ENCODE peak calls at places on chromosome 15, in five cellular contexts. One of them, this sample, is unnamed.

GRCh38 chr15:74529911-74530310 is 11.1 kb upstream of the ARID3B start:
- DNase-seq in endothelial cell: no peak
- DNase-seq in omental fat pad: no peak
- DNase-seq in neural progenitor cell: no peak
- DNase-seq in uterus: no peak
- DNase-seq in this sample: no peak

GRCh38 chr15:77821188-77821958 is 188.7 kb upstream of the LINGO1 start:
- DNase-seq in endothelial cell: peak
- DNase-seq in omental fat pad: no peak
- DNase-seq in neural progenitor cell: peak
- DNase-seq in uterus: no peak
- DNase-seq in this sample: peak

GRCh38 chr15:69979269-69979668 is 118.4 kb downstream of the TLE3 start:
- DNase-seq in endothelial cell: no peak
- DNase-seq in omental fat pad: no peak
- DNase-seq in neural progenitor cell: peak
- DNase-seq in uterus: no peak
- DNase-seq in this sample: peak

GRCh38 chr15:48682949-48683651 is 37.6 kb upstream of the FBN1 start:
- DNase-seq in endothelial cell: no peak
- DNase-seq in omental fat pad: no peak
- DNase-seq in neural progenitor cell: no peak
- DNase-seq in uterus: no peak
- DNase-seq in this sample: no peak

GRCh38 chr15:59185725-59186124 is 20.9 kb upstream of the LDHAL6B start:
- DNase-seq in endothelial cell: no peak
- DNase-seq in omental fat pad: no peak
- DNase-seq in neural progenitor cell: no peak
- DNase-seq in uterus: no peak
- DNase-seq in this sample: no peak

GRCh38 chr15:50823281-50823680 is 57.8 kb upstream of the SPPL2A start:
- DNase-seq in endothelial cell: no peak
- DNase-seq in omental fat pad: no peak
- DNase-seq in neural progenitor cell: no peak
- DNase-seq in uterus: no peak
- DNase-seq in this sample: no peak

GRCh38 chr15:92879949-92880725 is 20.0 kb upstream of the CHD2 start:
- DNase-seq in endothelial cell: no peak
- DNase-seq in omental fat pad: no peak
- DNase-seq in neural progenitor cell: peak
- DNase-seq in uterus: no peak
- DNase-seq in this sample: no peak

GRCh38 chr15:76236350-76236749 is 74.9 kb downstream of the ETFA start:
- DNase-seq in endothelial cell: no peak
- DNase-seq in omental fat pad: no peak
- DNase-seq in neural progenitor cell: no peak
- DNase-seq in uterus: no peak
- DNase-seq in this sample: no peak

GRCh38 chr15:100349321-100349695 is 7.5 kb upstream of the ADAMTS17 start:
- DNase-seq in endothelial cell: no peak
- DNase-seq in omental fat pad: no peak
- DNase-seq in neural progenitor cell: no peak
- DNase-seq in uterus: no peak
- DNase-seq in this sample: no peak

GRCh38 chr15:89912674-89913396 is at the start of gene ARPIN:
- DNase-seq in endothelial cell: peak
- DNase-seq in omental fat pad: no peak
- DNase-seq in neural progenitor cell: peak
- DNase-seq in uterus: peak
- DNase-seq in this sample: no peak

GRCh38 chr15:44101944-44102343 is 93.1 kb downstream of the FRMD5 start:
- DNase-seq in endothelial cell: no peak
- DNase-seq in omental fat pad: no peak
- DNase-seq in neural progenitor cell: no peak
- DNase-seq in uterus: no peak
- DNase-seq in this sample: no peak

GRCh38 chr15:56537881-56538280 is 72.9 kb upstream of the MNS1 start:
- DNase-seq in endothelial cell: no peak
- DNase-seq in omental fat pad: no peak
- DNase-seq in neural progenitor cell: no peak
- DNase-seq in uterus: no peak
- DNase-seq in this sample: peak

GRCh38 chr15:58472221-58472620 is 40.4 kb downstream of the LIPC start:
- DNase-seq in endothelial cell: no peak
- DNase-seq in omental fat pad: no peak
- DNase-seq in neural progenitor cell: no peak
- DNase-seq in uterus: no peak
- DNase-seq in this sample: no peak

GRCh38 chr15:97168704-97169475 is 791.6 kb upstream of the ARRDC4 start:
- DNase-seq in endothelial cell: no peak
- DNase-seq in omental fat pad: no peak
- DNase-seq in neural progenitor cell: peak
- DNase-seq in uterus: no peak
- DNase-seq in this sample: no peak

GRCh38 chr15:40233727-40234577 is 4.9 kb upstream of the PAK6 start:
- DNase-seq in endothelial cell: no peak
- DNase-seq in omental fat pad: no peak
- DNase-seq in neural progenitor cell: no peak
- DNase-seq in uterus: no peak
- DNase-seq in this sample: no peak

GRCh38 chr15:27681038-27681437 is 418.1 kb downstream of the OCA2 start:
- DNase-seq in endothelial cell: no peak
- DNase-seq in omental fat pad: no peak
- DNase-seq in neural progenitor cell: no peak
- DNase-seq in uterus: no peak
- DNase-seq in this sample: no peak
- TF ChIP-seq CTCF in endothelial cell: no peak
- TF ChIP-seq CTCF in omental fat pad: no peak
- TF ChIP-seq CTCF in neural progenitor cell: no peak
- TF ChIP-seq CTCF in uterus: no peak
- TF ChIP-seq CTCF in this sample: no peak

GRCh38 chr15:38002883-38003477 is 68.5 kb downstream of the TMCO5A start:
- DNase-seq in endothelial cell: peak
- DNase-seq in omental fat pad: peak
- DNase-seq in neural progenitor cell: peak
- DNase-seq in uterus: no peak
- DNase-seq in this sample: no peak
- TF ChIP-seq CTCF in endothelial cell: no peak
- TF ChIP-seq CTCF in omental fat pad: no peak
- TF ChIP-seq CTCF in neural progenitor cell: peak
- TF ChIP-seq CTCF in uterus: peak
- TF ChIP-seq CTCF in this sample: peak

DNA sequence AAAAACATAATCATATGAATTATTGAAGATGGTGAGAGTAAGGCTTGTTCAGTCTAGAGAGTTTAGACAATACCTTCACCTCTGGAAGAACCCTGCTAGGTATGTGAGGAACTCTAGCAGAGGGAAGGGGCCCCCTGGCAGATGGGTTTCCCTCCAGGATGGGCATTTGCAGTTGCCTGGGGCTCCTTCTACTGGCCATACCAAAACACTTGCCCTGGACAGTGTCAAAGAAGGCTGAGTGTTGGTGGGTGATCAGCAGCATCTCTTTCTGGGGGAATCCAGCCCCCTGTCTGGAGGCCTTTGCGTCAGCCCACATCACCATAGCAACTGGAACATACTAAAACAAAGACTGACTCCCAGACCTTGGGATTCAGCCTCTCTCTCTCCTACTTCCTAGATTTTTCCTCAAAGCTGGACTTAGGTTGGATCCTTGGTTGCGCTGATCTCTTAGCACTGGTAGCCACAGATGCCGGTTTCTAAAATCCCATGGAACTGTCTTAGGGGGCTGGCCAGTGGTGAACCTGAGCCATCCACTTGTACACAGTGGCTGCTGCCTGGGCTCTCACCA is 8.2 kb downstream of the CEMIP start:
- DNase-seq in endothelial cell: no peak
- DNase-seq in omental fat pad: no peak
- DNase-seq in neural progenitor cell: peak
- DNase-seq in uterus: no peak
- DNase-seq in this sample: no peak
- TF ChIP-seq CTCF in endothelial cell: no peak
- TF ChIP-seq CTCF in omental fat pad: no peak
- TF ChIP-seq CTCF in neural progenitor cell: peak
- TF ChIP-seq CTCF in uterus: no peak
- TF ChIP-seq CTCF in this sample: no peak

DNA sequence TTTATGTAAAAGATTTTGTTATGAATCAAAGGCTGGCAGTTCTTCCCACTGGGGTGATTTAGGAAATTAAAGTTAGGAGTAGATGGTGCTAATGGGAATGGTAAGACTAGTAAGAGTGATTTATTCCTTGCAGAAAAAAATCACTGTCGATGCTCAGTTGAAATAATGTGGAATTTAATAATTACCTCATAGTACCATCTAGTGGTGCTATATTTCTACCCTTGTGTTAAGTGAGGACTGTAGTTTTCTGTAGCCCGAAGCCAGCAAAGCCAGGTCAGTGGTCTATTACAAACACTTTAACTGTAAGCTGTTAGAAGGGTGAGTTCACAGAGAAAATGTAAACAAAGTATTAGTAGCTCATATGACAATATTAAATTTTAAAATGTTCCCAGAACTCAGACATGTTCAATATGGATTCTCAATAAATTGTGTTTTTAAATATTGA is 39.5 kb upstream of the GOLGA8J start:
- DNase-seq in endothelial cell: no peak
- DNase-seq in omental fat pad: no peak
- DNase-seq in neural progenitor cell: no peak
- DNase-seq in uterus: no peak
- DNase-seq in this sample: no peak
- TF ChIP-seq CTCF in endothelial cell: no peak
- TF ChIP-seq CTCF in omental fat pad: no peak
- TF ChIP-seq CTCF in neural progenitor cell: no peak
- TF ChIP-seq CTCF in uterus: peak
- TF ChIP-seq CTCF in this sample: no peak

DNA sequence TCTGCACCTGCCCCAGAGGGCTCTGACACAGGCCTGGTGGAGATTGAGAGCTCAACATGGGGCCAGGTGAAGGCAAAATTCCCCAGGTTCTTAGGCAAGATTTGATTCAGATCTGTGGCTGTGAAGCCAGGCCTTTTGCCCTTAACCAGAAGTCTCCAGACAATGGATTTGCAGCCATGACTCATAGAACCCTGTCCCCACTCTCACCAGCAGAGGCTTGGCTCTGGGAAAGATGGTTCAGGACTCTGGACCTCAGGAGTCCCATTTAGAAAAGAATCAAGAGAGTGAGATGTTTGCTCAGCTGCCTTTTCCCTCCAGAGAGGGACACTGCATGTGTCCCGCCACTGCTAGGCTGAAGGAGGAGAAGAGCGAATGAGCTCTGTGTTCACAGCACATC is 361.4 kb upstream of the ICE2 start:
- DNase-seq in endothelial cell: peak
- DNase-seq in omental fat pad: no peak
- DNase-seq in neural progenitor cell: no peak
- DNase-seq in uterus: no peak
- DNase-seq in this sample: no peak
- TF ChIP-seq CTCF in endothelial cell: no peak
- TF ChIP-seq CTCF in omental fat pad: no peak
- TF ChIP-seq CTCF in neural progenitor cell: no peak
- TF ChIP-seq CTCF in uterus: no peak
- TF ChIP-seq CTCF in this sample: no peak

GRCh38 chr15:64861960-64862359 is 20.2 kb downstream of the PLEKHO2 start:
- DNase-seq in endothelial cell: no peak
- DNase-seq in omental fat pad: no peak
- DNase-seq in neural progenitor cell: no peak
- DNase-seq in uterus: no peak
- DNase-seq in this sample: no peak

GRCh38 chr15:64865126-64865997 is 23.6 kb downstream of the PLEKHO2 start:
- DNase-seq in endothelial cell: no peak
- DNase-seq in omental fat pad: no peak
- DNase-seq in neural progenitor cell: no peak
- DNase-seq in uterus: no peak
- DNase-seq in this sample: peak

GRCh38 chr15:64869501-64869900 is 27.8 kb downstream of the PLEKHO2 start:
- DNase-seq in endothelial cell: no peak
- DNase-seq in omental fat pad: no peak
- DNase-seq in neural progenitor cell: no peak
- DNase-seq in uterus: no peak
- DNase-seq in this sample: no peak

GRCh38 chr15:64864080-64864479 is 22.4 kb downstream of the PLEKHO2 start:
- DNase-seq in endothelial cell: no peak
- DNase-seq in omental fat pad: no peak
- DNase-seq in neural progenitor cell: no peak
- DNase-seq in uterus: no peak
- DNase-seq in this sample: no peak

GRCh38 chr15:64865998-64866520 is 24.3 kb downstream of the PLEKHO2 start:
- DNase-seq in endothelial cell: no peak
- DNase-seq in omental fat pad: no peak
- DNase-seq in neural progenitor cell: peak
- DNase-seq in uterus: no peak
- DNase-seq in this sample: no peak
- TF ChIP-seq CTCF in endothelial cell: no peak
- TF ChIP-seq CTCF in omental fat pad: no peak
- TF ChIP-seq CTCF in neural progenitor cell: no peak
- TF ChIP-seq CTCF in uterus: no peak
- TF ChIP-seq CTCF in this sample: no peak

DNA sequence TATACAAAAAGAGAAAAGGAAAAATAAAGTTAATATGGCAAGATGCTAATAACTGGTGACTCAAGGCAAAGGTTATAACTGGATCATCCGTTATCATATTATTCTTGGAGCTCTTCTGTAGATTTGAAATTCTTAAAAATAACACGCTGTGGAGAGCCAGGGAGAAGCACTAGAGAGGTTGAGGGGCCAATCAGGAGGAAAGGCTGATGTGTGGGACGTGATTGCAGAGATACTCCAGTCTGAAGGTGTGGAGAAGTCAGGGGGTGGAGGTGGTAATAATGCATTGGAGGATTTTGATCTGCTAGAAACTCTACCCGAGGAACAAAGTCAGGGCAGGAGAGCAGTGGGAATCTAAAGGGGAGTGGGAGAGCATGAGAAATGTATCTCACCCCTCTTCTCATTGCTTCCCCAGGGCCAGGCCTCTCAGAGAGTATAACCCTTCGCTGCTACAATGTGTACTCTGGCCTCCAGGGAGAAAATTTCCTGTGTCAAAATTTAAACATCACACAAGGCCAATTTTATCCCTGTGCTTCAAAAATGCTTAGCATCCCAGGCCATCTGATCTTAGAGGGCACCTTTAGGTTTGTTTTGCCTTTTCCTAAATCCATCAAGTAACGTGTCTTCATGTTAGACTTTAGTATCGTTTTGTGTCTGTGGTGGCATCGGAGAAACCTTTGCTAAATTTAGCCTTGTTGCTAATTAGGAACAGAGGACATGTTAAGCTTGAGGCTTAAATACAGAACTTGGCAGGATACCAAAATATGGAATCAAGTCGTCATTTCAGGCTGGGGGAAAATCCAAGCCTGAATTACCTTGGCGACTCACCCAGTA is 211.4 kb upstream of the SEMA6D start:
- DNase-seq in endothelial cell: no peak
- DNase-seq in omental fat pad: no peak
- DNase-seq in neural progenitor cell: no peak
- DNase-seq in uterus: no peak
- DNase-seq in this sample: no peak
- TF ChIP-seq CTCF in endothelial cell: no peak
- TF ChIP-seq CTCF in omental fat pad: no peak
- TF ChIP-seq CTCF in neural progenitor cell: no peak
- TF ChIP-seq CTCF in uterus: no peak
- TF ChIP-seq CTCF in this sample: no peak

DNA sequence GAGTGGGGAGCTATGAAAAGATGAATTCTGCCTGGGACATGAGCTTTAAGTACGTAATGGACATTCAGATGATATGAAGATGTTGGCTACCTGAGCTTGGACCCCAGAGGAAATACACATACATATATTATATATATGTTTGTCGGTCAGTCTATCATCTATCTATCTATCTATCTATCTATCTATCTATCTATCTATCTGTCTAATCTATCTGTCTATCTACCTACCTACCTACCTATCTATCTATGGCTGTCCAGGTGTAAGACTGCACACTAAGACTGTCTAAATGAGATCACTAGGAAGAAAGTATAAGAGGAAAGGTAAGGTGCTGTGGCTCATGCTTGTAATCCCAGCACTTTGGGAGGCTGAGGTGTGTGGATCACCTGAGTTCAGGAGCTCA is 18.2 kb upstream of the CELF6 start:
- DNase-seq in endothelial cell: no peak
- DNase-seq in omental fat pad: no peak
- DNase-seq in neural progenitor cell: no peak
- DNase-seq in uterus: no peak
- DNase-seq in this sample: no peak
- TF ChIP-seq CTCF in endothelial cell: no peak
- TF ChIP-seq CTCF in omental fat pad: no peak
- TF ChIP-seq CTCF in neural progenitor cell: no peak
- TF ChIP-seq CTCF in uterus: no peak
- TF ChIP-seq CTCF in this sample: no peak